ENCODE peak calls at places on chromosomes 2 and 18, in seven cellular contexts. One of them, this sample, is unnamed.

GRCh38 chr2:215653344-215654015 is 217.6 kb upstream of the FN1 start:
- DNase-seq in fibroblast of lung: peak; percentile 67
- DNase-seq in SW 1271: no peak
- DNase-seq in amygdala: no peak
- DNase-seq in left ventricle myocardium superior: no peak
- DNase-seq in H9: no peak
- DNase-seq in cardiac fibroblast: no peak
- DNase-seq in this sample: no peak

GRCh38 chr2:49224426-49225010 is 70.2 kb upstream of the FSHR start:
- DNase-seq in cardiac fibroblast: peak; percentile 46
- DNase-seq in H9: no peak
- DNase-seq in amygdala: no peak
- DNase-seq in left ventricle myocardium superior: peak; percentile 52
- DNase-seq in SW 1271: no peak
- DNase-seq in fibroblast of lung: peak; percentile 3
- DNase-seq in this sample: no peak

GRCh38 chr2:215465246-215465645 is 29.4 kb upstream of the FN1 start:
- DNase-seq in fibroblast of lung: peak; percentile 42
- DNase-seq in H9: no peak
- DNase-seq in cardiac fibroblast: peak; percentile 16
- DNase-seq in amygdala: no peak
- DNase-seq in SW 1271: no peak
- DNase-seq in left ventricle myocardium superior: no peak
- DNase-seq in this sample: no peak

GRCh38 chr2:23430263-23430662 is 45.3 kb downstream of the KLHL29 start:
- DNase-seq in H9: peak; percentile 5
- DNase-seq in left ventricle myocardium superior: no peak
- DNase-seq in SW 1271: no peak
- DNase-seq in amygdala: no peak
- DNase-seq in fibroblast of lung: peak; percentile 95
- DNase-seq in cardiac fibroblast: peak; percentile 26
- DNase-seq in this sample: no peak

GRCh38 chr2:33085646-33086045 is 138.9 kb downstream of the LTBP1 start:
- DNase-seq in cardiac fibroblast: no peak
- DNase-seq in H9: no peak
- DNase-seq in fibroblast of lung: peak; percentile 53
- DNase-seq in amygdala: no peak
- DNase-seq in left ventricle myocardium superior: no peak
- DNase-seq in SW 1271: no peak
- DNase-seq in this sample: peak; percentile 30

GRCh38 chr2:46315103-46315890 is 18.1 kb downstream of the EPAS1 start:
- DNase-seq in fibroblast of lung: peak; percentile 97
- DNase-seq in cardiac fibroblast: peak; percentile 98
- DNase-seq in amygdala: no peak
- DNase-seq in left ventricle myocardium superior: peak; percentile 89
- DNase-seq in SW 1271: peak; percentile 95
- DNase-seq in H9: no peak
- DNase-seq in this sample: peak; percentile 94

GRCh38 chr2:236638707-236639106 is 69.1 kb downstream of the ACKR3 start:
- DNase-seq in cardiac fibroblast: no peak
- DNase-seq in left ventricle myocardium superior: no peak
- DNase-seq in amygdala: no peak
- DNase-seq in fibroblast of lung: no peak
- DNase-seq in SW 1271: no peak
- DNase-seq in H9: no peak
- DNase-seq in this sample: no peak

GRCh38 chr2:10923007-10923372 is 11.3 kb downstream of the KCNF1 start:
- DNase-seq in left ventricle myocardium superior: no peak
- DNase-seq in amygdala: no peak
- DNase-seq in fibroblast of lung: no peak
- DNase-seq in SW 1271: no peak
- DNase-seq in cardiac fibroblast: no peak
- DNase-seq in H9: no peak
- DNase-seq in this sample: no peak

GRCh38 chr2:84083984-84084383 is 375.1 kb downstream of the SUCLG1 start:
- DNase-seq in left ventricle myocardium superior: no peak
- DNase-seq in amygdala: no peak
- DNase-seq in SW 1271: no peak
- DNase-seq in H9: no peak
- DNase-seq in fibroblast of lung: no peak
- DNase-seq in cardiac fibroblast: no peak
- DNase-seq in this sample: no peak

GRCh38 chr2:48767330-48767729 is 11.8 kb upstream of the LHCGR start:
- DNase-seq in SW 1271: no peak
- DNase-seq in H9: peak; percentile 62
- DNase-seq in fibroblast of lung: no peak
- DNase-seq in left ventricle myocardium superior: no peak
- DNase-seq in cardiac fibroblast: no peak
- DNase-seq in amygdala: no peak
- DNase-seq in this sample: no peak

GRCh38 chr2:191441761-191442160 is 196.6 kb downstream of the MYO1B start:
- DNase-seq in SW 1271: no peak
- DNase-seq in cardiac fibroblast: peak; percentile 7
- DNase-seq in H9: no peak
- DNase-seq in left ventricle myocardium superior: peak; percentile 49
- DNase-seq in amygdala: no peak
- DNase-seq in fibroblast of lung: peak; percentile 10
- DNase-seq in this sample: peak; percentile 49

GRCh38 chr2:101597347-101597944 is 100.1 kb upstream of the MAP4K4 start:
- DNase-seq in fibroblast of lung: peak; percentile 84
- DNase-seq in amygdala: no peak
- DNase-seq in cardiac fibroblast: peak; percentile 71
- DNase-seq in left ventricle myocardium superior: peak; percentile 47
- DNase-seq in SW 1271: no peak
- DNase-seq in H9: no peak
- DNase-seq in this sample: peak; percentile 34

GRCh38 chr18:58360324-58360723 is 268.6 kb downstream of the ALPK2 start:
- DNase-seq in fibroblast of lung: peak; percentile 19
- DNase-seq in amygdala: no peak
- DNase-seq in cardiac fibroblast: no peak
- DNase-seq in SW 1271: no peak
- DNase-seq in left ventricle myocardium superior: no peak
- DNase-seq in H9: no peak
- DNase-seq in this sample: no peak

This sample was measured in stromal cell of bone marrow.